ENCODE peak calls at places on chromosome 4, in five cellular contexts. One of them, this sample, is unnamed.

GRCh38 chr4:112069110-112069509 is 76.1 kb upstream of the FAM241A start:
- DNase-seq in Peyer's patch: no peak
- DNase-seq in BE2C: no peak
- DNase-seq in heart right ventricle: no peak
- DNase-seq in dorsolateral prefrontal cortex: no peak
- DNase-seq in this sample: no peak

GRCh38 chr4:87410669-87411068 is 11.7 kb upstream of the NUDT9 start:
- DNase-seq in Peyer's patch: no peak
- DNase-seq in BE2C: no peak
- DNase-seq in heart right ventricle: no peak
- DNase-seq in dorsolateral prefrontal cortex: no peak
- DNase-seq in this sample: no peak

GRCh38 chr4:8252301-8253173 is 17.0 kb upstream of the HTRA3 start:
- DNase-seq in Peyer's patch: no peak
- DNase-seq in BE2C: no peak
- DNase-seq in heart right ventricle: peak
- DNase-seq in dorsolateral prefrontal cortex: no peak
- DNase-seq in this sample: no peak

GRCh38 chr4:116387942-116388474 is 697.4 kb downstream of the TRAM1L1 start:
- DNase-seq in Peyer's patch: no peak
- DNase-seq in BE2C: no peak
- DNase-seq in heart right ventricle: no peak
- DNase-seq in dorsolateral prefrontal cortex: no peak
- DNase-seq in this sample: no peak

GRCh38 chr4:3637326-3638016 is 105.2 kb upstream of the LRPAP1 start:
- DNase-seq in Peyer's patch: peak
- DNase-seq in BE2C: no peak
- DNase-seq in heart right ventricle: no peak
- DNase-seq in dorsolateral prefrontal cortex: peak
- DNase-seq in this sample: no peak

GRCh38 chr4:183348706-183349659 is 26.8 kb upstream of the CLDN24 start:
- DNase-seq in Peyer's patch: no peak
- DNase-seq in BE2C: no peak
- DNase-seq in heart right ventricle: no peak
- DNase-seq in dorsolateral prefrontal cortex: no peak
- DNase-seq in this sample: peak

GRCh38 chr4:173289351-173289725 is 44.8 kb downstream of the HMGB2 start:
- DNase-seq in Peyer's patch: no peak
- DNase-seq in BE2C: no peak
- DNase-seq in heart right ventricle: no peak
- DNase-seq in dorsolateral prefrontal cortex: no peak
- DNase-seq in this sample: no peak

GRCh38 chr4:76270776-76271175 is 19.3 kb downstream of the FAM47E start:
- DNase-seq in Peyer's patch: no peak
- DNase-seq in BE2C: no peak
- DNase-seq in heart right ventricle: no peak
- DNase-seq in dorsolateral prefrontal cortex: no peak
- DNase-seq in this sample: no peak

GRCh38 chr4:184620208-184620867 is 28.9 kb downstream of the CASP3 start:
- DNase-seq in Peyer's patch: no peak
- DNase-seq in BE2C: no peak
- DNase-seq in heart right ventricle: no peak
- DNase-seq in dorsolateral prefrontal cortex: no peak
- DNase-seq in this sample: no peak

GRCh38 chr4:66653937-66654336 is 891.4 kb downstream of the CENPC start:
- DNase-seq in Peyer's patch: no peak
- DNase-seq in BE2C: no peak
- DNase-seq in heart right ventricle: no peak
- DNase-seq in dorsolateral prefrontal cortex: no peak
- DNase-seq in this sample: no peak

GRCh38 chr4:110442309-110442708 is 33.6 kb upstream of the ENPEP start:
- DNase-seq in Peyer's patch: no peak
- DNase-seq in BE2C: no peak
- DNase-seq in heart right ventricle: no peak
- DNase-seq in dorsolateral prefrontal cortex: no peak
- DNase-seq in this sample: no peak

GRCh38 chr4:145829629-145830395 is 108.8 kb downstream of the ZNF827 start:
- DNase-seq in Peyer's patch: no peak
- DNase-seq in BE2C: no peak
- DNase-seq in heart right ventricle: no peak
- DNase-seq in dorsolateral prefrontal cortex: no peak
- DNase-seq in this sample: no peak

GRCh38 chr4:1600811-1601532 is 83.1 kb downstream of the FAM53A start:
- DNase-seq in Peyer's patch: no peak
- DNase-seq in BE2C: no peak
- DNase-seq in heart right ventricle: peak
- DNase-seq in dorsolateral prefrontal cortex: no peak
- DNase-seq in this sample: no peak

GRCh38 chr4:109215511-109215910 is 86.9 kb downstream of the COL25A1 start:
- DNase-seq in Peyer's patch: no peak
- DNase-seq in BE2C: no peak
- DNase-seq in heart right ventricle: no peak
- DNase-seq in dorsolateral prefrontal cortex: no peak
- DNase-seq in this sample: no peak

GRCh38 chr4:56655209-56655626 is 25.9 kb downstream of the HOPX start:
- DNase-seq in Peyer's patch: peak
- DNase-seq in BE2C: peak
- DNase-seq in heart right ventricle: peak
- DNase-seq in dorsolateral prefrontal cortex: no peak
- DNase-seq in this sample: no peak

GRCh38 chr4:173415885-173416658 is 17.2 kb upstream of the SCRG1 start:
- DNase-seq in Peyer's patch: no peak
- DNase-seq in BE2C: no peak
- DNase-seq in heart right ventricle: peak
- DNase-seq in dorsolateral prefrontal cortex: no peak
- DNase-seq in this sample: no peak

GRCh38 chr4:2423695-2424094 is 4.9 kb downstream of the CFAP99 start:
- DNase-seq in Peyer's patch: no peak
- DNase-seq in BE2C: no peak
- DNase-seq in heart right ventricle: no peak
- DNase-seq in dorsolateral prefrontal cortex: no peak
- DNase-seq in this sample: no peak

GRCh38 chr4:170323623-170324022 is 233.9 kb upstream of the AADAT start:
- DNase-seq in Peyer's patch: no peak
- DNase-seq in BE2C: no peak
- DNase-seq in heart right ventricle: no peak
- DNase-seq in dorsolateral prefrontal cortex: no peak
- DNase-seq in this sample: no peak

GRCh38 chr4:25842229-25842840 is 20.5 kb downstream of the SEL1L3 start:
- DNase-seq in Peyer's patch: no peak
- DNase-seq in BE2C: no peak
- DNase-seq in heart right ventricle: no peak
- DNase-seq in dorsolateral prefrontal cortex: no peak
- DNase-seq in this sample: no peak
- TF ChIP-seq CTCF in Peyer's patch: no peak
- TF ChIP-seq CTCF in BE2C: no peak
- TF ChIP-seq CTCF in heart right ventricle: peak
- TF ChIP-seq CTCF in dorsolateral prefrontal cortex: no peak
- TF ChIP-seq CTCF in this sample: peak

DNA sequence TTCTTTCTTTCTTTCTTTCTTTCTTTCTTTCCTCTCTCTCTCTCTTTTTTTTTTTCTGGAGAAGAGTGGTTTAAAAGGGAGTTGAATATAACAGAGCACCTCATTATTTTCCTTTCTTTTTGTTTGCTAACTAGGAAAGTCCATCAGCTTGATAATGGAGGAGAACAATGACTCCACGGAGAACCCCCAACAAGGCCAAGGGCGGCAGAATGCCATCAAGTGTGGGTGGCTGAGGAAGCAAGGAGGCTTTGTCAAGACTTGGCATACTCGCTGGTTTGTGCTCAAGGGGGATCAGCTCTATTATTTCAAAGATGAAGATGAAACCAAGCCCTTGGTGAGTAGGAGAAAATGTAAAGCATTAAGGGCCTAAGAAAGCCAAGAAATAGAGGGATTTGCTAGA is 95.4 kb downstream of the ARHGAP24 start:
- DNase-seq in Peyer's patch: no peak
- DNase-seq in BE2C: no peak
- DNase-seq in heart right ventricle: no peak
- DNase-seq in dorsolateral prefrontal cortex: no peak
- DNase-seq in this sample: no peak
- H3K4me3 ChIP-seq in Peyer's patch: no peak
- H3K4me3 ChIP-seq in BE2C: no peak
- H3K4me3 ChIP-seq in heart right ventricle: no peak
- H3K4me3 ChIP-seq in dorsolateral prefrontal cortex: no peak
- H3K4me3 ChIP-seq in this sample: no peak

GRCh38 chr4:138689593-138689992 is 326.0 kb upstream of the NOCT start:
- DNase-seq in Peyer's patch: no peak
- DNase-seq in BE2C: no peak
- DNase-seq in heart right ventricle: no peak
- DNase-seq in dorsolateral prefrontal cortex: no peak
- DNase-seq in this sample: no peak
- TF ChIP-seq CTCF in Peyer's patch: no peak
- TF ChIP-seq CTCF in BE2C: no peak
- TF ChIP-seq CTCF in heart right ventricle: no peak
- TF ChIP-seq CTCF in dorsolateral prefrontal cortex: no peak
- TF ChIP-seq CTCF in this sample: no peak

DNA sequence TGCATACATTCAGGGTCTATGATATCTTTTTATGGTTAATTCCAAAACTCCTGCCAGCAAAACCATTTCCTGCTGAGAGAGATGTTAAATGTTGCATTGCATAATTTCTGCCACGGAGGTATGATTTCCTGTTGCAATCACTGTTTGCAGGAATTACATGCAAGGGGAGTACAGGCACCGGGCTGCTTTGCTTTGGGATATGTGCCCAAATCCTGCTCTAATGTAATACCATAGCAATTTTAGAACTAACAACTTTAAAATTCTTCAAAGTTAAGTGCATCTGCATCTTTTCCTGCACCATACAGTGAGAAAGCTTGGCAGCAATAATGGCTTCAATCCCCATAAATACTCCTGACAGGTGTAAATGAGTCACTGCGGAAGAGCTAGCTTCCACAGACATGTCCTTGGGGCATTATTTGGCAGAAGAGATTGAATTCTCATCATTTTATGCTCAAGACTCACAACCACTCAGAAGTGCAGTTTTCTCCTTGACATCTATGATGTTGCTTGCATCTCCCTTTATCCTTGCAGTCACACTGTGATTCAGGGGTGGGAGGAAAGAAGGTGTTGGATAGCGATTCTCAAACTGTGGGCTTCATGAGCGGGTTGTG is 29.6 kb downstream of the TRIM2 start:
- DNase-seq in Peyer's patch: no peak
- DNase-seq in BE2C: no peak
- DNase-seq in heart right ventricle: no peak
- DNase-seq in dorsolateral prefrontal cortex: peak
- DNase-seq in this sample: no peak
- H3K4me3 ChIP-seq in Peyer's patch: no peak
- H3K4me3 ChIP-seq in BE2C: no peak
- H3K4me3 ChIP-seq in heart right ventricle: no peak
- H3K4me3 ChIP-seq in dorsolateral prefrontal cortex: no peak
- H3K4me3 ChIP-seq in this sample: no peak